ENCODE peak calls at places on chromosomes 13 and 19, in six cellular contexts. Y is NCI-H1694, X is activated T-helper 1 cell treated with Interleukin-2 at 50 U/mL for 16 hours, C is germinal center, Z is spleen, U is neural progenitor cell. G is an unnamed sample.

GRCh38 chr13:36819811-36820140 is 754 bp downstream of the RFXAP start:
- DNase-seq in Y (no peak), X (peak; percentile 1), C (no peak), Z (no peak), U (peak; percentile 61), G (peak; percentile 80)

GRCh38 chr13:25406377-25406776 is 34.6 kb downstream of the ATP8A2 start:
- DNase-seq in Y (no peak), X (no peak), C (no peak), Z (no peak), U (peak; percentile 37), G (no peak)

GRCh38 chr13:90835826-90836225 is 511.7 kb upstream of the MIR17HG start:
- DNase-seq in Y (no peak), X (no peak), C (no peak), Z (no peak), U (no peak), G (no peak)

GRCh38 chr13:48291730-48292129 is 11.8 kb upstream of the RB1 start:
- DNase-seq in Y (no peak), X (no peak), C (no peak), Z (no peak), U (no peak), G (no peak)

GRCh38 chr19:42255766-42256750 is 1.1 kb upstream of the ERF start:
- DNase-seq in Y (no peak), X (no peak), C (no peak), Z (peak; percentile 89), U (peak; percentile 84), G (no peak)

GRCh38 chr19:13098291-13099072 is 4.2 kb downstream of the LYL1 start:
- DNase-seq in Y (no peak), X (no peak), C (no peak), Z (peak; percentile 90), U (peak; percentile 42), G (no peak)

GRCh38 chr19:931860-932646 is 6.2 kb downstream of the ARID3A start:
- DNase-seq in Y (no peak), X (no peak), C (no peak), Z (no peak), U (no peak), G (no peak)

GRCh38 chr13:30145709-30146367 is 161.5 kb downstream of the KATNAL1 start:
- DNase-seq in Y (no peak), X (no peak), C (no peak), Z (peak; percentile 34), U (no peak), G (no peak)

GRCh38 chr13:111895896-111896821 is 170.8 kb upstream of the SOX1 start:
- DNase-seq in Y (no peak), X (no peak), C (no peak), Z (no peak), U (no peak), G (peak; percentile 45)

GRCh38 chr13:42906257-42906656 is 85.8 kb downstream of the EPSTI1 start:
- DNase-seq in Y (no peak), X (no peak), C (no peak), Z (no peak), U (no peak), G (no peak)

GRCh38 chr13:111912453-111912866 is 154.5 kb upstream of the SOX1 start:
- DNase-seq in Y (no peak), X (no peak), C (no peak), Z (peak; percentile 58), U (no peak), G (peak; percentile 37)

GRCh38 chr13:76798037-76798436 is 88.2 kb downstream of the KCTD12 start:
- DNase-seq in Y (no peak), X (no peak), C (no peak), Z (peak; percentile 84), U (no peak), G (no peak)

GRCh38 chr13:108176685-108177274 is 38.6 kb downstream of the LIG4 start:
- DNase-seq in Y (peak; percentile 35), X (no peak), C (peak; percentile 44), Z (no peak), U (peak; percentile 33), G (no peak)

GRCh38 chr19:45547965-45548609 is 36.5 kb downstream of the OPA3 start:
- DNase-seq in Y (no peak), X (no peak), C (no peak), Z (no peak), U (no peak), G (no peak)

GRCh38 chr13:105389373-105389772 is 1146.1 kb downstream of the EFNB2 start:
- DNase-seq in Y (no peak), X (no peak), C (no peak), Z (no peak), U (no peak), G (no peak)

GRCh38 chr13:49495783-49496762 is at the start of gene PHF11:
- DNase-seq in Y (no peak), X (peak; percentile 77), C (peak; percentile 88), Z (peak; percentile 97), U (peak; percentile 79), G (peak; percentile 95)

GRCh38 chr19:50537306-50537685 is 23.6 kb upstream of the ASPDH start:
- DNase-seq in Y (no peak), X (no peak), C (no peak), Z (no peak), U (no peak), G (no peak)

GRCh38 chr13:73671011-73671410 is 463.2 kb downstream of the KLF12 start:
- DNase-seq in Y (no peak), X (no peak), C (no peak), Z (no peak), U (no peak), G (no peak)

GRCh38 chr19:604355-604754 is 14.7 kb downstream of the HCN2 start:
- DNase-seq in Y (no peak), X (no peak), C (peak; percentile 56), Z (no peak), U (no peak), G (no peak)

GRCh38 chr19:33702606-33703437 is 81.1 kb downstream of the CHST8 start:
- DNase-seq in Y (no peak), X (no peak), C (no peak), Z (peak; percentile 61), U (no peak), G (peak; percentile 55)

GRCh38 chr19:43596842-43597461 is 557 bp downstream of the ZNF576 start:
- DNase-seq in Y (no peak), X (no peak), C (no peak), Z (no peak), U (peak; percentile 18), G (no peak)

GRCh38 chr19:6616011-6616410 is 25.1 kb upstream of the CD70 start:
- DNase-seq in Y (no peak), X (no peak), C (no peak), Z (no peak), U (no peak), G (no peak)

GRCh38 chr19:39850892-39851291 is 4.7 kb upstream of the FBL start:
- DNase-seq in Y (no peak), X (no peak), C (no peak), Z (no peak), U (no peak), G (no peak)

GRCh38 chr13:49956131-49956530 is 20.0 kb upstream of the SPRYD7 start:
- DNase-seq in Y (no peak), X (no peak), C (no peak), Z (no peak), U (no peak), G (no peak)

GRCh38 chr19:3403489-3404323 is 37.3 kb downstream of the NFIC start:
- DNase-seq in Y (no peak), X (no peak), C (no peak), Z (peak; percentile 84), U (no peak), G (peak; percentile 97)

GRCh38 chr19:28823338-28823961 is 389.5 kb downstream of the UQCRFS1 start:
- DNase-seq in Y (no peak), X (no peak), C (no peak), Z (no peak), U (peak; percentile 12), G (no peak)

GRCh38 chr13:111472559-111473460 is 152.4 kb downstream of the TEX29 start:
- DNase-seq in Y (no peak), X (no peak), C (no peak), Z (no peak), U (no peak), G (peak; percentile 61)

GRCh38 chr13:113337976-113338375 is 26.0 kb downstream of the GRTP1 start:
- DNase-seq in Y (no peak), X (no peak), C (no peak), Z (peak; percentile 67), U (no peak), G (no peak)

GRCh38 chr13:35472308-35473008 is 4.0 kb downstream of the MAB21L1 start:
- DNase-seq in Y (no peak), X (no peak), C (no peak), Z (no peak), U (peak; percentile 28), G (peak; percentile 72)

GRCh38 chr13:101985321-101985720 is 416.5 kb downstream of the FGF14 start:
- DNase-seq in Y (no peak), X (no peak), C (no peak), Z (no peak), U (no peak), G (no peak)

GRCh38 chr13:79541426-79542049 is 60.6 kb downstream of the NDFIP2 start:
- DNase-seq in Y (peak; percentile 63), X (no peak), C (peak; percentile 14), Z (no peak), U (peak; percentile 40), G (no peak)

GRCh38 chr19:10259162-10259905 is 7.3 kb downstream of the MRPL4 start:
- DNase-seq in Y (peak; percentile 78), X (peak; percentile 67), C (peak; percentile 57), Z (peak; percentile 90), U (peak; percentile 93), G (peak; percentile 93)

GRCh38 chr13:90926459-90926858 is 421.0 kb upstream of the MIR17HG start:
- DNase-seq in Y (no peak), X (no peak), C (no peak), Z (no peak), U (no peak), G (no peak)

GRCh38 chr13:88042489-88042888 is 371.3 kb downstream of the SLITRK5 start:
- DNase-seq in Y (no peak), X (no peak), C (no peak), Z (no peak), U (no peak), G (no peak)

GRCh38 chr19:372306-372890 is 27.8 kb upstream of the MIER2 start:
- DNase-seq in Y (peak; percentile 82), X (no peak), C (no peak), Z (peak; percentile 40), U (no peak), G (peak; percentile 71)

GRCh38 chr13:50838031-50838430 is 5.5 kb downstream of the DLEU7 start:
- DNase-seq in Y (no peak), X (no peak), C (no peak), Z (no peak), U (no peak), G (no peak)

GRCh38 chr13:100254002-100254401 is 165.1 kb downstream of the PCCA start:
- DNase-seq in Y (no peak), X (no peak), C (no peak), Z (no peak), U (no peak), G (no peak)

GRCh38 chr13:73131247-73131646 is 72.4 kb downstream of the KLF5 start:
- DNase-seq in Y (no peak), X (no peak), C (no peak), Z (no peak), U (no peak), G (no peak)

G was measured in posterior vena cava.